ENCODE peak calls at places on chromosomes 12 and 14, in seven cellular contexts. G, B, P, C, N, W and V are unnamed samples.

GRCh38 chr14:68164723-68165122 is 345.1 kb downstream of the RAD51B start:
- DNase-seq in G (no peak), B (no peak), P (no peak), C (no peak), N (peak; percentile 54), W (no peak), V (no peak)

GRCh38 chr12:89589753-89590152 is 63.9 kb upstream of the POC1B start:
- DNase-seq in G (no peak), B (no peak), P (no peak), C (no peak), N (no peak), W (no peak), V (no peak)

GRCh38 chr14:71932229-71932951 is at the start of gene RGS6:
- DNase-seq in G (peak; percentile 54), B (no peak), P (peak; percentile 44), C (peak; percentile 70), N (peak; percentile 72), W (no peak), V (no peak)

GRCh38 chr14:22332671-22333407 is 256.2 kb downstream of the DAD1 start:
- DNase-seq in G (no peak), B (no peak), P (no peak), C (no peak), N (no peak), W (no peak), V (no peak)

GRCh38 chr12:3490848-3491382 is at the start of gene PRMT8:
- DNase-seq in G (no peak), B (peak; percentile 5), P (peak; percentile 36), C (peak; percentile 54), N (no peak), W (no peak), V (no peak)

GRCh38 chr12:34406996-34407300 is 384.7 kb downstream of the ALG10 start:
- DNase-seq in G (no peak), B (no peak), P (no peak), C (no peak), N (no peak), W (peak; percentile 5), V (no peak)

GRCh38 chr12:359091-359490 is 30.0 kb downstream of the KDM5A start:
- DNase-seq in G (no peak), B (no peak), P (no peak), C (no peak), N (no peak), W (no peak), V (no peak)

GRCh38 chr12:23909559-23909958 is 39.9 kb downstream of the SOX5 start:
- DNase-seq in G (no peak), B (no peak), P (no peak), C (no peak), N (no peak), W (no peak), V (no peak)

GRCh38 chr14:64766430-64767151 is 62.4 kb downstream of the PLEKHG3 start:
- DNase-seq in G (no peak), B (no peak), P (no peak), C (peak; percentile 58), N (peak; percentile 76), W (no peak), V (no peak)

GRCh38 chr14:104393898-104394605 is 185.5 kb upstream of the C14orf180 start:
- DNase-seq in G (peak; percentile 78), B (no peak), P (no peak), C (no peak), N (no peak), W (peak; percentile 70), V (no peak)

GRCh38 chr14:38238332-38238731 is 17.6 kb downstream of the CLEC14A start:
- DNase-seq in G (no peak), B (no peak), P (peak; percentile 53), C (no peak), N (peak; percentile 14), W (no peak), V (peak; percentile 7)

GRCh38 chr14:58055497-58055896 is 96.5 kb downstream of the ARMH4 start:
- DNase-seq in G (no peak), B (no peak), P (peak; percentile 22), C (no peak), N (no peak), W (no peak), V (no peak)

GRCh38 chr12:89501793-89502192 is 22.8 kb downstream of the GALNT4 start:
- DNase-seq in G (no peak), B (no peak), P (no peak), C (no peak), N (no peak), W (no peak), V (no peak)

GRCh38 chr14:104113631-104114420 is 24.6 kb upstream of the KIF26A start:
- DNase-seq in G (peak; percentile 10), B (no peak), P (no peak), C (no peak), N (no peak), W (no peak), V (no peak)

GRCh38 chr12:18700254-18700653 is 37.6 kb downstream of the PLCZ1 start:
- DNase-seq in G (no peak), B (peak; percentile 62), P (peak; percentile 98), C (no peak), N (no peak), W (no peak), V (peak; percentile 82)

GRCh38 chr12:47014474-47014873 is 64.9 kb upstream of the PCED1B start:
- DNase-seq in G (no peak), B (peak; percentile 85), P (peak; percentile 88), C (peak; percentile 67), N (peak; percentile 79), W (no peak), V (peak; percentile 84)

GRCh38 chr12:182381-182883 is 31.5 kb downstream of the SLC6A12 start:
- DNase-seq in G (peak; percentile 63), B (peak; percentile 70), P (peak; percentile 84), C (peak; percentile 55), N (peak; percentile 84), W (no peak), V (peak; percentile 42)

GRCh38 chr12:123365141-123365917 is 682 bp upstream of the SBNO1 start:
- DNase-seq in G (peak; percentile 98), B (peak; percentile 96), P (peak; percentile 100), C (peak; percentile 98), N (peak; percentile 99), W (peak; percentile 99), V (peak; percentile 97)

GRCh38 chr14:101665478-101666078 is 95.9 kb upstream of the PPP2R5C start:
- DNase-seq in G (no peak), B (peak; percentile 6), P (peak; percentile 58), C (peak; percentile 52), N (peak; percentile 85), W (no peak), V (peak; percentile 2)

GRCh38 chr12:86801439-86801838 is 545.2 kb upstream of the MGAT4C start:
- DNase-seq in G (no peak), B (no peak), P (no peak), C (peak; percentile 55), N (peak; percentile 67), W (no peak), V (no peak)

GRCh38 chr12:24708718-24709117 is 240.2 kb downstream of the BCAT1 start:
- DNase-seq in G (no peak), B (no peak), P (no peak), C (no peak), N (no peak), W (no peak), V (no peak)

GRCh38 chr14:64965356-64966000 is 6.7 kb downstream of the RAB15 start:
- DNase-seq in G (no peak), B (no peak), P (no peak), C (no peak), N (no peak), W (no peak), V (no peak)

GRCh38 chr12:88298761-88299242 is 156.7 kb downstream of the TMTC3 start:
- DNase-seq in G (no peak), B (peak; percentile 93), P (peak; percentile 78), C (peak; percentile 95), N (peak; percentile 88), W (no peak), V (no peak)

GRCh38 chr14:49052516-49052915 is 533.7 kb downstream of the RPS29 start:
- DNase-seq in G (no peak), B (peak; percentile 1), P (peak; percentile 36), C (no peak), N (no peak), W (no peak), V (no peak)

GRCh38 chr12:40915172-40915571 is 222.9 kb downstream of the CNTN1 start:
- DNase-seq in G (no peak), B (no peak), P (no peak), C (no peak), N (no peak), W (no peak), V (no peak)

DNA sequence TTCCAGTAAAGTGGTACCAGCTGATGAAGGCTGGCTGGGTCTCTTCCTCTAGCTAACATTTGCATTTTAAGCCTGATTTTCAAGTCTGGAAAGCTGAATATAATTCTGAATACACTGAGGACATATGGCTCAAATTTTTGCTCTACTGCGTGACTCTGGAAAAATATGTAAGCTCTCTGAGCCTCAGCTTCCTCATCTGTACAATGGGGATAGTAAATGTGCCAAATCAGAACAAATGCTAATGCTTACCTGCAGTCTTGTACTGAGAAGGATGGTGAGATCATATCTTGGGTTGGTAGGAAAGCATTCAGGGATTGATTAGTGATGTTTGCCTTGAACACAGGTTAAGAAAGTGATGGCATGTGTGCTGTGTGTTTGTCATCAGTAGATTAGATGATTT is 14.6 kb downstream of the HNF1A start:
- DNase-seq in G (no peak), B (no peak), P (no peak), C (no peak), N (no peak), W (no peak), V (no peak)
- H3K27ac ChIP-seq in G (no peak overlapping the region), B (no peak overlapping the region), P (no peak overlapping the region), C (no peak overlapping the region), N (no peak overlapping the region), W (no peak overlapping the region), V (no peak overlapping the region)

DNA sequence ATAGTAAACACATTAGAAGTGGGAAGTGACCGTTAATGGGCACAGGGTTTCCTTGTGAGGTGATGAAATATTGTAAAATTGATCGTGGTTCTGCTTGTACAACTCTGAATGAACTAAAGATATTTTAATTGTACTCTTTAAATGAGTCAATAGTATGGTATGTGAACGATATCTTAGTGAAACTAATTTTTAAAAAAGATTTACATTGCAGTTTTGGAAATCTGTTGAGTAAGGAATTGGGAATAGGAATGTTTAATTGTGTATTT is 1.7 kb downstream of the ZNF410 start:
- DNase-seq in G (no peak), B (no peak), P (peak; percentile 45), C (peak; percentile 27), N (peak; percentile 32), W (no peak), V (no peak)
- H3K4me3 ChIP-seq in G (no peak overlapping the region), B (peak overlapping the region; percentile 91), P (peak overlapping the region; percentile 77), C (peak overlapping the region; percentile 83), N (peak overlapping the region; percentile 83), W (no peak overlapping the region), V (peak overlapping the region; percentile 90)

DNA sequence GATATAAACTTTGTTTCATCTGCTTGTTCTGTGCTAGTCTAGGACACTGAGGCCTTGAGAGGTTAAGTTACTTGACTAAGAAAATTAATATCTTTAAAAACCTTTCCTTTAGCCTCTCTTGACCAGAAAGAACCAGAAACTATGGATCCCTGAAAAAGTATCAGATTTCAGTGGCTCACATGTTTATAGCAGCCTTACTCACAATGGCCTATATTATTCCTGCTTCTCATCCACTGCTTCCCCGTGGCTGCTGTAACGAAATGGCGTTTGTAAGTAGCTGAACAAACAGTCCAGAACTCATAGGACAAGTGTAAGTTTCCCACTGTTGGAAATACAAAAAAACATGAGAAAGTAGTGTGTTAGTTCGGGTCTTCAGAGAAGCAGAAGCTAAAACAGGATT is 3.2 kb upstream of the PYGL start:
- DNase-seq in G (no peak), B (no peak), P (peak; percentile 22), C (peak; percentile 14), N (peak; percentile 52), W (no peak), V (no peak)
- H3K27ac ChIP-seq in G (no peak overlapping the region), B (no peak overlapping the region), P (no peak overlapping the region), C (no peak overlapping the region), N (peak overlapping the region; percentile 32), W (no peak overlapping the region), V (no peak overlapping the region)

GRCh38 chr12:70663838-70664237 is 26.6 kb upstream of the PTPRB start:
- DNase-seq in G (no peak), B (no peak), P (no peak), C (no peak), N (no peak), W (no peak), V (no peak)
- H3K4me3 ChIP-seq in G (peak overlapping the region; percentile 32), B (no peak overlapping the region), P (no peak overlapping the region), C (no peak overlapping the region), N (no peak overlapping the region), W (no peak overlapping the region), V (no peak overlapping the region)